ENCODE peak calls at places on chromosomes 11 and 22, in seven cellular contexts. T, I, L, K, Q, M and O are unnamed samples.

GRCh38 chr11:70067591-70068341 is 10.4 kb upstream of the ANO1 start:
- DNase-seq in T (no peak), I (no peak), L (no peak), K (peak), Q (no peak), M (no peak), O (peak)

GRCh38 chr22:30894371-30894740 is 74.2 kb downstream of the MORC2 start:
- DNase-seq in T (no peak), I (no peak), L (no peak), K (no peak), Q (no peak), M (no peak), O (no peak)

GRCh38 chr22:49756656-49757055 is 71.0 kb downstream of the BRD1 start:
- DNase-seq in T (peak), I (no peak), L (peak), K (no peak), Q (no peak), M (no peak), O (no peak)

GRCh38 chr11:985435-985834 is 51.1 kb downstream of the MUC6 start:
- DNase-seq in T (no peak), I (no peak), L (no peak), K (no peak), Q (no peak), M (no peak), O (no peak)

GRCh38 chr11:86523738-86524602 is 148.4 kb downstream of the ME3 start:
- DNase-seq in T (peak), I (peak), L (no peak), K (peak), Q (no peak), M (no peak), O (no peak)

GRCh38 chr11:68767672-68768071 is 16.4 kb upstream of the TESMIN start:
- DNase-seq in T (no peak), I (no peak), L (no peak), K (no peak), Q (no peak), M (no peak), O (no peak)

GRCh38 chr11:78074756-78075155 is 4.9 kb downstream of the NDUFC2 start:
- DNase-seq in T (no peak), I (no peak), L (no peak), K (peak), Q (no peak), M (no peak), O (no peak)

GRCh38 chr11:117519590-117519989 is 191.9 kb downstream of the CEP164 start:
- DNase-seq in T (no peak), I (no peak), L (no peak), K (peak), Q (no peak), M (no peak), O (no peak)

DNA sequence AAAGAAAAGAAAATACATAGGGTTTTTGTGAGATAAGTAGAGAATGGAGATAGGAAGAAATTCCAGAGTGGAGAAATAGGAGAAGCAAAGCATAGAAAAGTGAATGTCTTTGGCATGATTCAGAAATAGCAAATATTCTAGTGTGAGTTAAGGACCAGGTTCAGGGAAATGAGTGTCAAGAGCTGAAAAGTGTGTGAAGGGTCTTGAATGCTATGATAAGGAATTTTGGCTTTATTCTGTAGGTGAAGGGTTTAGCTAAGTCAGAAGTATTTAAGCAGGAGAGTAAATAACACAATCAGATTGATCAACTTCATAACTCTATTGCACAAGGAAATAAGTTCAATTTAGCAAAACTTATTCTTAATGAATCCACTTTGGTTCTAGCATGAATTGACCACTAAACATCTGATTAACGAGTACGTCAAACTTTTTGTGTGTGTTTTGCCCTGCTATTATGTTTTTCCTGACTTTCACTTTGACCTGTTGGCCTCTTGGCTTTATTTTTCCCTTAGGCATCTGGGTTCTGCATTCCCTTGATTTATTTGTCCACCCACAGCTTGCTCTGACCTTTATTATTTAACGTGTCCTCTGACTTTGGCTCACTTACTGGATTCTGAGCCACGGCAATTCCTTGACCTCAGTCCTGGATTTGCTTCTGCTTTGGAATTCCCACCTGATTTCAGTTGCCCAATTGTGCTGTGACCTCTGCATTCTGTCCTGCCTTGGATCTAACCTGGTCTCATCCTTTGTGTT is 11.9 kb upstream of the TMEM218 start:
- DNase-seq in T (no peak), I (no peak), L (no peak), K (no peak), Q (no peak), M (no peak), O (no peak)
- H3K4me3 ChIP-seq in T (no peak), I (peak), L (no peak), K (no peak), Q (no peak), M (no peak), O (no peak)

DNA sequence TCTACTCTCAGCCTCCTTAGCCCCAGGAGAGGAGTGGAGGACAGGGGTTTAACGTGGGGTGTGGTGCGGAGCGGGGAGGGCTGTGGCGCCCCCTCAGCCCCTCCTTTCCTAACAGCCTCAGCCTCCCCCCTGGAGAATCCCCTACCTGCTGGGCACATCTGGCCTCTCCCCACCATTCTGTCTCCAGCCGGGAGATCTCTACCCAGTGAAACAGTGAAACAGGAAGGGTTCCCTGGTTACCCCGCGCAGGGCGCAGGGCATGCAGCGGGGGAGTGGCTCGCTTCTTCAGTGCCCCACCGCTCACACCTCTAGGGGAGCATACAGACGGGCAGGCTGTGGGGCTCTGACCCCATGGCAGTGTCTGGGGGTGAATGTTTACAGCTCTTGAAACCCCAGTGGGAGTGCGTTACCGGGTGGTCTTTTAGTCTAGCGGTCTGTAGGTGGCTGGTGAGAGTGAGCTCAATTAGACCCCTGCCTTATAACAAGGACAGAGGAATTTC is 54.7 kb upstream of the CCDC188 start:
- DNase-seq in T (no peak), I (no peak), L (no peak), K (no peak), Q (no peak), M (no peak), O (no peak)
- H3K4me3 ChIP-seq in T (no peak), I (no peak), L (peak), K (no peak), Q (no peak), M (no peak), O (peak)

DNA sequence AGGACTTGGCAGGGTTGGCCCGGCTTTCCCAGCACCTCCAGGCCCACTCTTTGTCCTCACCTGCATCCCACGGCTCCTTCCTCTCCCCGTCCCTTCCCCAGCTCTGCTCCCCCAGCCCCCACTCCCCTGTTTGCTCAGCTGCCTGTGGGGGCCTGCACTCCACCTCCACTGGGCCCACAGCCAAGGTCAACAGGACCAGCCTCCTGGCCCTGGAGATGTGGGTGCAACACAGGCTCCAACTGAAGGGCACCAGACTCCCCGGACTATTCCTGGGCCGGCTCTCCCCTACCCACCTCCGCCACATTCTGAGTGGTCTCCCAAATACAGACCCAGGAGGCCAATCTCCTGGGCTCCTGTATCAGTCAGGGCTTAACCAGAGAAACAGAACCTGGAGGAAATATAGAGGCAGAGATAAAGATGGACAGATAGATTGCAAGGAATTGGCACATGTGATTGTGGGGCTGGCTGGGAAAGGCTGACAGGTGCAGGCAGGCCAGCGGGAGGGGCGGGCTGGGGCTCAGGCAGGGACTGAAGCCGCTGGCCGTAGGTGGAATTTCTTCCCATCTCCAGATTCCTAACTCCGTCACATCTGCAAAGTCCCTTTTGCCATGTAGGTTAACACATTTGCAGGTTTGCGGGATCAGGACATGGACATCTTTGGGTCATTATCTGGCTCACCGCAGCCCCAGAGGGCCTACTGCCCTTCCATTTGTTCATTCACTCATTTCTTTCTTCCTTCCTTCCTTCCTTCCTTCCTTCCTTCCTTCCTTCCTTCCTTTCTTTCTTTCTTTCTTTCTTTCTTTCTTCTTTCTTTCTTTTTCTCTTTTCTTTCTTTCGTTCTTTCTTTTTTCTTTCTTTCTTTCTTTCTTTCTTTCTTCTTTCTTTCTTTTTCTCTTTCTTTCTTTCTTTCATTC is 45.8 kb upstream of the MYH9 start:
- DNase-seq in T (peak), I (no peak), L (no peak), K (no peak), Q (no peak), M (no peak), O (no peak)
- H3K4me3 ChIP-seq in T (no peak), I (no peak), L (no peak), K (no peak), Q (no peak), M (no peak), O (no peak)

DNA sequence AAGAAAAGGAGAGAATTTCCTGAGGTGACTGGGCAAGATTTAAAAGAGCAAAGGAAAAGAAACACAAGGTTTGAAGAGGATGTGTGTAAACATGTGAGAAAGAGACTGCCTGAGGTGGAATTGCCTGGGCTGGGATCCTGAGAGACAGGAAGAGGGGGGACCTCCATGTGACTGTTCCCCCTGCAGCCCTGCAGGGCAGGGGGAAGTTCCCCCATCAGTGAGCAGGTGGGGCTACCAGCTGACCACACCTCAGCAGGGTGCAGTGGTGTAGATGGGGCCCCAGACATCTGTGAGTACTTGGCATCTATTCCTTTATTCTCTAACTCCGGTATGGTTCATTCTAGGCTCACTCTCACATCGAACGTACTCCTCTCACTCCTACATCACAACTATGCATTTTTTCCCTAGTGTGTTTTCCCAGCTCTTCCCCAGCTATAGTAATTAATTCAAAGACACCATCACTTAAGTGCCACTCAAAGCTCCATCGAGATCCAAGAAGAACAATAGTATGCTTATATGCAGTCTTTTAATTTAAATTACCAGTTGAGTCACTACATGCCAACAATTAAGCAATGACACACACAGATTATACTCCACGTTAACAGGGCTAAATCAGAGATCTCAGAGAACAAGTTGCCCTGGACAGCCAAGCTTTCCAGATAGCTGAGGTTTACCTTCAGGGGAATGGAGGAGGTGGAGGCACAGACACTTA is 42.7 kb downstream of the LGR4 start:
- DNase-seq in T (no peak), I (no peak), L (no peak), K (peak), Q (no peak), M (no peak), O (no peak)
- H3K4me3 ChIP-seq in T (no peak), I (no peak), L (no peak), K (no peak), Q (no peak), M (no peak), O (no peak)

GRCh38 chr11:64846998-64847666 is 2.7 kb upstream of the CDC42BPG start:
- DNase-seq in T (peak), I (peak), L (peak), K (peak), Q (no peak), M (peak), O (peak)
- H3K4me3 ChIP-seq in T (no peak), I (no peak), L (no peak), K (no peak), Q (no peak), M (no peak), O (no peak)

GRCh38 chr11:67275606-67276409 is 9.5 kb downstream of the GRK2 start:
- DNase-seq in T (no peak), I (no peak), L (no peak), K (no peak), Q (no peak), M (no peak), O (peak)

GRCh38 chr11:67277231-67277961 is 11.1 kb downstream of the GRK2 start:
- DNase-seq in T (peak), I (no peak), L (peak), K (peak), Q (no peak), M (peak), O (peak)

GRCh38 chr11:67274768-67275605 is 8.7 kb downstream of the GRK2 start:
- DNase-seq in T (no peak), I (no peak), L (peak), K (no peak), Q (no peak), M (no peak), O (peak)

GRCh38 chr11:67278135-67278938 is 10.8 kb upstream of the ANKRD13D start:
- DNase-seq in T (no peak), I (no peak), L (no peak), K (no peak), Q (no peak), M (no peak), O (no peak)

GRCh38 chr11:67276821-67277230 is 10.6 kb downstream of the GRK2 start:
- DNase-seq in T (peak), I (no peak), L (no peak), K (no peak), Q (no peak), M (peak), O (peak)
- H3K4me3 ChIP-seq in T (peak), I (no peak), L (peak), K (no peak), Q (peak), M (peak), O (peak)